ENCODE peak calls at places on chromosomes 5 and 9, in nine cellular contexts. P is stimulated activated naive CD8-positive, alpha-beta T cell treated with anti-CD3 and anti-CD28 coated beads, Interleukin-15, Interleukin-2, amounts not matched to agents 100 U/mL and 50 U/mL, for 24 hours; L is neural progenitor cell; Z is GM06990; Q is left ventricle myocardium inferior; I is mucosa of gallbladder; S is right cardiac atrium; O is EH; M is AG10803. G is an unnamed sample.

GRCh38 chr9:122124048-122124447 is 30.9 kb upstream of the TTLL11 start:
- DNase-seq in M (no peak), Z (no peak), L (no peak), I (no peak), P (no peak), Q (no peak), S (no peak), O (no peak), G (no peak)

GRCh38 chr9:34957492-34958410 is at the start of gene PHF24:
- DNase-seq in S (no peak), P (peak), Z (no peak), I (no peak), M (peak), O (peak), L (peak), Q (no peak), G (no peak)

GRCh38 chr5:154767537-154767936 is 12.4 kb downstream of the LARP1 start:
- DNase-seq in L (no peak), Q (no peak), M (peak), I (no peak), Z (no peak), S (no peak), O (no peak), P (no peak), G (no peak)

GRCh38 chr5:137032929-137033328 is 466.2 kb downstream of the SPOCK1 start:
- DNase-seq in Z (no peak), S (no peak), P (no peak), I (no peak), Q (no peak), M (no peak), L (no peak), O (no peak), G (no peak)

GRCh38 chr5:163841-164240 is 27.5 kb upstream of the LRRC14B start:
- DNase-seq in L (no peak), Z (no peak), O (no peak), Q (no peak), S (no peak), P (no peak), M (no peak), I (no peak), G (no peak)

GRCh38 chr5:179327026-179327735 is 18.1 kb downstream of the ADAMTS2 start:
- DNase-seq in Z (no peak), M (no peak), I (no peak), O (no peak), L (no peak), P (no peak), S (peak), Q (peak), G (no peak)

GRCh38 chr9:130532426-130532825 is 47.0 kb upstream of the FUBP3 start:
- DNase-seq in P (no peak), Q (no peak), S (no peak), O (no peak), M (no peak), Z (no peak), L (no peak), I (no peak), G (no peak)

GRCh38 chr5:58455495-58455894 is 4.4 kb downstream of the PLK2 start:
- DNase-seq in L (no peak), Q (no peak), S (no peak), P (no peak), I (no peak), O (no peak), Z (no peak), M (no peak), G (no peak)

GRCh38 chr5:165630211-165630866 is 2124.9 kb downstream of the MAT2B start:
- DNase-seq in M (peak), Q (no peak), O (peak), S (peak), P (peak), I (peak), L (peak), Z (no peak), G (peak)

GRCh38 chr5:33300209-33300742 is 140.5 kb upstream of the TARS1 start:
- DNase-seq in O (no peak), Z (peak), P (no peak), M (peak), S (no peak), I (no peak), L (no peak), Q (no peak), G (no peak)

GRCh38 chr5:9898319-9898718 is 268.2 kb upstream of the TAS2R1 start:
- DNase-seq in P (no peak), Q (no peak), S (no peak), M (peak), L (peak), I (peak), Z (no peak), O (peak), G (peak)

GRCh38 chr5:41433552-41434181 is 76.7 kb downstream of the PLCXD3 start:
- DNase-seq in P (no peak), L (peak), S (no peak), Q (no peak), M (no peak), O (peak), I (no peak), Z (no peak), G (no peak)

GRCh38 chr9:81871695-81872094 is 56.5 kb upstream of the SPATA31D4 start:
- DNase-seq in Q (no peak), M (peak), O (peak), L (no peak), Z (no peak), S (no peak), I (no peak), P (no peak), G (no peak)

GRCh38 chr9:133008406-133008805 is 22.4 kb upstream of the GTF3C5 start:
- DNase-seq in M (no peak), S (no peak), Q (no peak), O (no peak), L (no peak), P (no peak), Z (no peak), I (no peak), G (no peak)

GRCh38 chr9:121603028-121603427 is 48.4 kb upstream of the DAB2IP start:
- DNase-seq in P (no peak), L (no peak), Z (no peak), M (no peak), S (no peak), I (no peak), O (no peak), Q (no peak), G (no peak)

GRCh38 chr5:175582697-175583096 is 75.2 kb upstream of the HRH2 start:
- DNase-seq in I (no peak), Z (no peak), Q (no peak), O (no peak), P (no peak), S (no peak), L (no peak), M (no peak), G (no peak)

GRCh38 chr9:3856592-3856991 is 330.8 kb upstream of the RFX3 start:
- DNase-seq in M (no peak), L (no peak), S (no peak), O (no peak), Z (no peak), P (no peak), I (no peak), Q (no peak), G (no peak)

GRCh38 chr9:108041551-108041950 is 552.0 kb upstream of the KLF4 start:
- DNase-seq in S (no peak), Q (no peak), P (no peak), I (no peak), L (no peak), M (peak), O (peak), Z (no peak), G (no peak)

GRCh38 chr9:78958887-78959286 is 612.9 kb upstream of the TLE4 start:
- DNase-seq in Z (no peak), Q (no peak), M (no peak), O (no peak), L (no peak), I (no peak), P (no peak), S (no peak), G (no peak)

GRCh38 chr9:91056917-91057316 is 255.3 kb downstream of the SYK start:
- DNase-seq in Z (no peak), Q (no peak), M (peak), P (no peak), O (peak), S (no peak), L (no peak), I (no peak), G (no peak)

GRCh38 chr5:39158127-39158593 is 61.2 kb downstream of the FYB1 start:
- DNase-seq in L (no peak), Q (peak), I (no peak), O (peak), Z (no peak), S (peak), M (peak), P (no peak), G (no peak)

GRCh38 chr9:114472765-114473446 is 32.4 kb downstream of the WHRN start:
- DNase-seq in S (no peak), I (no peak), Q (no peak), P (no peak), L (no peak), Z (no peak), O (peak), M (no peak), G (peak)

GRCh38 chr5:176535101-176535654 is 2.0 kb downstream of the RNF44 start:
- DNase-seq in P (peak), Q (no peak), L (no peak), S (no peak), I (no peak), Z (no peak), O (peak), M (peak), G (peak)

GRCh38 chr5:113296681-113297080 is 138.1 kb downstream of the TSSK1B start:
- DNase-seq in L (no peak), P (no peak), Q (no peak), O (peak), I (no peak), S (no peak), Z (no peak), M (peak), G (no peak)

GRCh38 chr5:149834246-149834855 is 104.2 kb downstream of the PPARGC1B start:
- DNase-seq in Z (no peak), O (peak), S (no peak), P (peak), M (peak), I (peak), L (peak), Q (no peak), G (peak)

GRCh38 chr5:154519375-154519774 is 41.3 kb upstream of the HAND1 start:
- DNase-seq in Q (no peak), S (no peak), P (no peak), O (peak), I (peak), L (no peak), M (no peak), Z (no peak), G (no peak)

GRCh38 chr5:67238191-67238590 is 41.6 kb upstream of the CD180 start:
- DNase-seq in Q (no peak), Z (no peak), S (no peak), M (no peak), L (no peak), O (peak), P (no peak), I (no peak), G (no peak)

GRCh38 chr9:104572612-104573011 is 3.6 kb downstream of the OR13C8 start:
- DNase-seq in Q (no peak), S (no peak), O (no peak), P (no peak), L (no peak), Z (no peak), M (no peak), I (no peak), G (no peak)

GRCh38 chr5:142079243-142079642 is 29.3 kb upstream of the NDFIP1 start:
- DNase-seq in O (no peak), Z (no peak), P (no peak), M (no peak), S (no peak), L (no peak), Q (no peak), I (no peak), G (no peak)